ENCODE peak calls at places on chromosomes 6 and 20, in five cellular contexts. One of them, this sample, is unnamed.

GRCh38 chr20:50746138-50746940 is 15.0 kb downstream of the PARD6B start:
- DNase-seq in pancreas: no peak
- DNase-seq in effector memory CD4-positive, alpha-beta T cell: no peak
- DNase-seq in NCI-H69: peak
- DNase-seq in T-helper 1 cell: no peak
- DNase-seq in this sample: peak

GRCh38 chr6:17877196-17877889 is 110.1 kb downstream of the KIF13A start:
- DNase-seq in pancreas: no peak
- DNase-seq in effector memory CD4-positive, alpha-beta T cell: no peak
- DNase-seq in NCI-H69: no peak
- DNase-seq in T-helper 1 cell: no peak
- DNase-seq in this sample: no peak

GRCh38 chr20:33280775-33281174 is 2.2 kb upstream of the BPIFB1 start:
- DNase-seq in pancreas: no peak
- DNase-seq in effector memory CD4-positive, alpha-beta T cell: no peak
- DNase-seq in NCI-H69: no peak
- DNase-seq in T-helper 1 cell: no peak
- DNase-seq in this sample: no peak

GRCh38 chr6:56690519-56691200 is 48.0 kb upstream of the DST start:
- DNase-seq in pancreas: no peak
- DNase-seq in effector memory CD4-positive, alpha-beta T cell: no peak
- DNase-seq in NCI-H69: no peak
- DNase-seq in T-helper 1 cell: no peak
- DNase-seq in this sample: no peak

GRCh38 chr6:36566418-36566905 is 19.2 kb upstream of the STK38 start:
- DNase-seq in pancreas: no peak
- DNase-seq in effector memory CD4-positive, alpha-beta T cell: no peak
- DNase-seq in NCI-H69: no peak
- DNase-seq in T-helper 1 cell: no peak
- DNase-seq in this sample: peak

GRCh38 chr6:131825946-131826345 is 18.1 kb downstream of the ENPP1 start:
- DNase-seq in pancreas: no peak
- DNase-seq in effector memory CD4-positive, alpha-beta T cell: no peak
- DNase-seq in NCI-H69: no peak
- DNase-seq in T-helper 1 cell: no peak
- DNase-seq in this sample: no peak

GRCh38 chr6:168034537-168034936 is 37.1 kb downstream of the KIF25 start:
- DNase-seq in pancreas: no peak
- DNase-seq in effector memory CD4-positive, alpha-beta T cell: no peak
- DNase-seq in NCI-H69: no peak
- DNase-seq in T-helper 1 cell: no peak
- DNase-seq in this sample: no peak

GRCh38 chr6:52693777-52694176 is 22.9 kb downstream of the TMEM14A start:
- DNase-seq in pancreas: no peak
- DNase-seq in effector memory CD4-positive, alpha-beta T cell: no peak
- DNase-seq in NCI-H69: no peak
- DNase-seq in T-helper 1 cell: no peak
- DNase-seq in this sample: no peak

GRCh38 chr6:144349690-144350132 is 64.6 kb downstream of the UTRN start:
- DNase-seq in pancreas: no peak
- DNase-seq in effector memory CD4-positive, alpha-beta T cell: no peak
- DNase-seq in NCI-H69: no peak
- DNase-seq in T-helper 1 cell: no peak
- DNase-seq in this sample: no peak

GRCh38 chr6:105596284-105596755 is 193.4 kb upstream of the PREP start:
- DNase-seq in pancreas: no peak
- DNase-seq in effector memory CD4-positive, alpha-beta T cell: no peak
- DNase-seq in NCI-H69: peak
- DNase-seq in T-helper 1 cell: no peak
- DNase-seq in this sample: no peak

GRCh38 chr6:119426619-119427018 is 77.1 kb upstream of the MAN1A1 start:
- DNase-seq in pancreas: no peak
- DNase-seq in effector memory CD4-positive, alpha-beta T cell: no peak
- DNase-seq in NCI-H69: peak
- DNase-seq in T-helper 1 cell: no peak
- DNase-seq in this sample: no peak

GRCh38 chr6:170049641-170050491 is 241.0 kb downstream of the DLL1 start:
- DNase-seq in pancreas: peak
- DNase-seq in effector memory CD4-positive, alpha-beta T cell: no peak
- DNase-seq in NCI-H69: no peak
- DNase-seq in T-helper 1 cell: no peak
- DNase-seq in this sample: peak

GRCh38 chr20:53502820-53503219 is 90.8 kb downstream of the ZNF217 start:
- DNase-seq in pancreas: no peak
- DNase-seq in effector memory CD4-positive, alpha-beta T cell: no peak
- DNase-seq in NCI-H69: no peak
- DNase-seq in T-helper 1 cell: no peak
- DNase-seq in this sample: no peak

GRCh38 chr6:3427740-3428085 is 29.1 kb downstream of the SLC22A23 start:
- DNase-seq in pancreas: peak
- DNase-seq in effector memory CD4-positive, alpha-beta T cell: no peak
- DNase-seq in NCI-H69: no peak
- DNase-seq in T-helper 1 cell: no peak
- DNase-seq in this sample: no peak

GRCh38 chr6:63245420-63245819 is 34.2 kb downstream of the FKBP1C start:
- DNase-seq in pancreas: no peak
- DNase-seq in effector memory CD4-positive, alpha-beta T cell: no peak
- DNase-seq in NCI-H69: no peak
- DNase-seq in T-helper 1 cell: no peak
- DNase-seq in this sample: no peak

GRCh38 chr6:88380083-88380482 is 213.9 kb upstream of the CNR1 start:
- DNase-seq in pancreas: no peak
- DNase-seq in effector memory CD4-positive, alpha-beta T cell: no peak
- DNase-seq in NCI-H69: no peak
- DNase-seq in T-helper 1 cell: no peak
- DNase-seq in this sample: no peak

GRCh38 chr6:138036111-138036510 is 71.1 kb downstream of the PERP start:
- DNase-seq in pancreas: no peak
- DNase-seq in effector memory CD4-positive, alpha-beta T cell: no peak
- DNase-seq in NCI-H69: peak
- DNase-seq in T-helper 1 cell: no peak
- DNase-seq in this sample: no peak

GRCh38 chr20:21518292-21518991 is 4.6 kb upstream of the NKX2-2 start:
- DNase-seq in pancreas: no peak
- DNase-seq in effector memory CD4-positive, alpha-beta T cell: no peak
- DNase-seq in NCI-H69: no peak
- DNase-seq in T-helper 1 cell: no peak
- DNase-seq in this sample: no peak

GRCh38 chr20:62381202-62381797 is 5.6 kb upstream of the RPS21 start:
- DNase-seq in pancreas: no peak
- DNase-seq in effector memory CD4-positive, alpha-beta T cell: no peak
- DNase-seq in NCI-H69: no peak
- DNase-seq in T-helper 1 cell: no peak
- DNase-seq in this sample: no peak

GRCh38 chr6:116772450-116772849 is 6.9 kb upstream of the FAM162B start:
- DNase-seq in pancreas: no peak
- DNase-seq in effector memory CD4-positive, alpha-beta T cell: no peak
- DNase-seq in NCI-H69: no peak
- DNase-seq in T-helper 1 cell: no peak
- DNase-seq in this sample: no peak

GRCh38 chr6:163970846-163971564 is 556.5 kb downstream of the QKI start:
- DNase-seq in pancreas: no peak
- DNase-seq in effector memory CD4-positive, alpha-beta T cell: no peak
- DNase-seq in NCI-H69: peak
- DNase-seq in T-helper 1 cell: no peak
- DNase-seq in this sample: no peak

GRCh38 chr6:75244063-75244575 is 518 bp upstream of the COX7A2 start:
- DNase-seq in pancreas: no peak
- DNase-seq in effector memory CD4-positive, alpha-beta T cell: no peak
- DNase-seq in NCI-H69: peak
- DNase-seq in T-helper 1 cell: no peak
- DNase-seq in this sample: no peak

GRCh38 chr6:160278786-160279310 is 20.2 kb upstream of the SLC22A2 start:
- DNase-seq in pancreas: no peak
- DNase-seq in effector memory CD4-positive, alpha-beta T cell: no peak
- DNase-seq in NCI-H69: no peak
- DNase-seq in T-helper 1 cell: no peak
- DNase-seq in this sample: no peak

GRCh38 chr6:106092279-106092678 is 6.1 kb downstream of the PRDM1 start:
- DNase-seq in pancreas: no peak
- DNase-seq in effector memory CD4-positive, alpha-beta T cell: no peak
- DNase-seq in NCI-H69: no peak
- DNase-seq in T-helper 1 cell: no peak
- DNase-seq in this sample: no peak

GRCh38 chr6:36577298-36577697 is 16.9 kb upstream of the SRSF3 start:
- DNase-seq in pancreas: no peak
- DNase-seq in effector memory CD4-positive, alpha-beta T cell: no peak
- DNase-seq in NCI-H69: no peak
- DNase-seq in T-helper 1 cell: no peak
- DNase-seq in this sample: peak

GRCh38 chr6:135743476-135743875 is 108.0 kb upstream of the PDE7B start:
- DNase-seq in pancreas: no peak
- DNase-seq in effector memory CD4-positive, alpha-beta T cell: no peak
- DNase-seq in NCI-H69: peak
- DNase-seq in T-helper 1 cell: no peak
- DNase-seq in this sample: no peak

GRCh38 chr20:48107560-48107959 is 322.3 kb upstream of the SULF2 start:
- DNase-seq in pancreas: no peak
- DNase-seq in effector memory CD4-positive, alpha-beta T cell: no peak
- DNase-seq in NCI-H69: no peak
- DNase-seq in T-helper 1 cell: no peak
- DNase-seq in this sample: no peak

GRCh38 chr6:159953091-159953581 is 15.7 kb upstream of the IGF2R start:
- DNase-seq in pancreas: peak
- DNase-seq in effector memory CD4-positive, alpha-beta T cell: no peak
- DNase-seq in NCI-H69: peak
- DNase-seq in T-helper 1 cell: no peak
- DNase-seq in this sample: no peak

GRCh38 chr20:13243826-13244376 is 22.8 kb downstream of the ISM1 start:
- DNase-seq in pancreas: no peak
- DNase-seq in effector memory CD4-positive, alpha-beta T cell: no peak
- DNase-seq in NCI-H69: no peak
- DNase-seq in T-helper 1 cell: no peak
- DNase-seq in this sample: peak

GRCh38 chr6:70119218-70119835 is 183.6 kb downstream of the COL9A1 start:
- DNase-seq in pancreas: peak
- DNase-seq in effector memory CD4-positive, alpha-beta T cell: no peak
- DNase-seq in NCI-H69: no peak
- DNase-seq in T-helper 1 cell: no peak
- DNase-seq in this sample: no peak

GRCh38 chr20:18164356-18164755 is 26.7 kb downstream of the KAT14 start:
- DNase-seq in pancreas: no peak
- DNase-seq in effector memory CD4-positive, alpha-beta T cell: no peak
- DNase-seq in NCI-H69: no peak
- DNase-seq in T-helper 1 cell: no peak
- DNase-seq in this sample: no peak

GRCh38 chr20:22473293-22473692 is 111.1 kb downstream of the FOXA2 start:
- DNase-seq in pancreas: no peak
- DNase-seq in effector memory CD4-positive, alpha-beta T cell: no peak
- DNase-seq in NCI-H69: no peak
- DNase-seq in T-helper 1 cell: no peak
- DNase-seq in this sample: no peak

GRCh38 chr20:8365634-8366033 is 233.6 kb downstream of the PLCB1 start:
- DNase-seq in pancreas: no peak
- DNase-seq in effector memory CD4-positive, alpha-beta T cell: no peak
- DNase-seq in NCI-H69: peak
- DNase-seq in T-helper 1 cell: no peak
- DNase-seq in this sample: no peak